ENCODE peak calls at places on chromosomes 7 and 10, in eight cellular contexts. One of them, this sample, is unnamed.

GRCh38 chr10:80468002-80468401 is 13.9 kb downstream of the TSPAN14 start:
- DNase-seq in right atrium auricular region: peak; percentile 84
- DNase-seq in SJCRH30: no peak
- DNase-seq in mucosa of descending colon: peak; percentile 89
- DNase-seq in keratinocyte: no peak
- DNase-seq in lower lobe of right lung: peak; percentile 83
- DNase-seq in aorta: peak; percentile 79
- DNase-seq in mammary epithelial cell: no peak
- DNase-seq in this sample: peak; percentile 89

GRCh38 chr7:99083068-99083651 is 60.7 kb downstream of the SMURF1 start:
- DNase-seq in aorta: no peak
- DNase-seq in mammary epithelial cell: no peak
- DNase-seq in SJCRH30: no peak
- DNase-seq in right atrium auricular region: no peak
- DNase-seq in mucosa of descending colon: no peak
- DNase-seq in keratinocyte: no peak
- DNase-seq in lower lobe of right lung: no peak
- DNase-seq in this sample: no peak

GRCh38 chr10:28291881-28292297 is 11.0 kb downstream of the MPP7 start:
- DNase-seq in SJCRH30: no peak
- DNase-seq in lower lobe of right lung: no peak
- DNase-seq in aorta: no peak
- DNase-seq in mammary epithelial cell: peak; percentile 90
- DNase-seq in keratinocyte: peak; percentile 58
- DNase-seq in mucosa of descending colon: no peak
- DNase-seq in right atrium auricular region: no peak
- DNase-seq in this sample: no peak

GRCh38 chr7:116542618-116543017 is 17.8 kb downstream of the CAV1 start:
- DNase-seq in SJCRH30: no peak
- DNase-seq in keratinocyte: no peak
- DNase-seq in mammary epithelial cell: no peak
- DNase-seq in lower lobe of right lung: no peak
- DNase-seq in mucosa of descending colon: no peak
- DNase-seq in aorta: no peak
- DNase-seq in right atrium auricular region: no peak
- DNase-seq in this sample: no peak

GRCh38 chr10:33134011-33134751 is 176.2 kb upstream of the ITGB1 start:
- DNase-seq in keratinocyte: peak; percentile 99
- DNase-seq in right atrium auricular region: no peak
- DNase-seq in SJCRH30: no peak
- DNase-seq in lower lobe of right lung: peak; percentile 69
- DNase-seq in aorta: no peak
- DNase-seq in mammary epithelial cell: peak; percentile 100
- DNase-seq in mucosa of descending colon: peak; percentile 70
- DNase-seq in this sample: no peak

GRCh38 chr7:11830582-11831382 is 1.2 kb downstream of the THSD7A start:
- DNase-seq in SJCRH30: no peak
- DNase-seq in mucosa of descending colon: no peak
- DNase-seq in keratinocyte: no peak
- DNase-seq in mammary epithelial cell: peak; percentile 3
- DNase-seq in aorta: no peak
- DNase-seq in right atrium auricular region: no peak
- DNase-seq in lower lobe of right lung: no peak
- DNase-seq in this sample: peak; percentile 15

GRCh38 chr10:112124859-112125258 is 58.7 kb downstream of the GPAM start:
- DNase-seq in aorta: no peak
- DNase-seq in mucosa of descending colon: no peak
- DNase-seq in right atrium auricular region: no peak
- DNase-seq in keratinocyte: no peak
- DNase-seq in SJCRH30: no peak
- DNase-seq in lower lobe of right lung: no peak
- DNase-seq in mammary epithelial cell: no peak
- DNase-seq in this sample: no peak

GRCh38 chr10:79930267-79930666 is 18.6 kb downstream of the SFTPD start:
- DNase-seq in mucosa of descending colon: no peak
- DNase-seq in keratinocyte: no peak
- DNase-seq in aorta: no peak
- DNase-seq in SJCRH30: no peak
- DNase-seq in right atrium auricular region: no peak
- DNase-seq in mammary epithelial cell: no peak
- DNase-seq in lower lobe of right lung: no peak
- DNase-seq in this sample: no peak

GRCh38 chr10:35262436-35262835 is 73.9 kb upstream of the CCNY start:
- DNase-seq in aorta: no peak
- DNase-seq in lower lobe of right lung: no peak
- DNase-seq in right atrium auricular region: no peak
- DNase-seq in mucosa of descending colon: no peak
- DNase-seq in SJCRH30: no peak
- DNase-seq in keratinocyte: no peak
- DNase-seq in mammary epithelial cell: peak; percentile 6
- DNase-seq in this sample: no peak

GRCh38 chr10:91590142-91590903 is 42.5 kb downstream of the PPP1R3C start:
- DNase-seq in keratinocyte: no peak
- DNase-seq in mammary epithelial cell: peak; percentile 39
- DNase-seq in right atrium auricular region: peak; percentile 77
- DNase-seq in mucosa of descending colon: peak; percentile 51
- DNase-seq in SJCRH30: no peak
- DNase-seq in lower lobe of right lung: peak; percentile 48
- DNase-seq in aorta: peak; percentile 92
- DNase-seq in this sample: no peak

GRCh38 chr10:516766-517165 is 172.7 kb downstream of the DIP2C start:
- DNase-seq in lower lobe of right lung: no peak
- DNase-seq in aorta: no peak
- DNase-seq in mucosa of descending colon: no peak
- DNase-seq in mammary epithelial cell: no peak
- DNase-seq in right atrium auricular region: no peak
- DNase-seq in SJCRH30: no peak
- DNase-seq in keratinocyte: no peak
- DNase-seq in this sample: peak; percentile 68

GRCh38 chr10:79028456-79029010 is 40.2 kb upstream of the ZMIZ1 start:
- DNase-seq in keratinocyte: no peak
- DNase-seq in right atrium auricular region: no peak
- DNase-seq in lower lobe of right lung: peak; percentile 25
- DNase-seq in aorta: peak; percentile 50
- DNase-seq in mammary epithelial cell: no peak
- DNase-seq in mucosa of descending colon: no peak
- DNase-seq in SJCRH30: no peak
- DNase-seq in this sample: no peak

GRCh38 chr7:39702133-39702532 is 78.8 kb downstream of the RALA start:
- DNase-seq in aorta: no peak
- DNase-seq in mucosa of descending colon: no peak
- DNase-seq in mammary epithelial cell: no peak
- DNase-seq in keratinocyte: no peak
- DNase-seq in SJCRH30: no peak
- DNase-seq in right atrium auricular region: no peak
- DNase-seq in lower lobe of right lung: no peak
- DNase-seq in this sample: no peak

GRCh38 chr7:154997840-154998370 is 5.0 kb downstream of the PAXIP1 start:
- DNase-seq in mammary epithelial cell: peak; percentile 50
- DNase-seq in mucosa of descending colon: no peak
- DNase-seq in keratinocyte: peak; percentile 9
- DNase-seq in SJCRH30: no peak
- DNase-seq in aorta: no peak
- DNase-seq in right atrium auricular region: no peak
- DNase-seq in lower lobe of right lung: no peak
- DNase-seq in this sample: no peak

GRCh38 chr7:731440-732085 is 4.5 kb upstream of the PRKAR1B start:
- DNase-seq in mammary epithelial cell: no peak
- DNase-seq in mucosa of descending colon: peak; percentile 22
- DNase-seq in keratinocyte: no peak
- DNase-seq in right atrium auricular region: no peak
- DNase-seq in aorta: no peak
- DNase-seq in lower lobe of right lung: peak; percentile 24
- DNase-seq in SJCRH30: no peak
- DNase-seq in this sample: peak; percentile 45

GRCh38 chr10:86756511-86757109 is at the start of gene BMPR1A:
- DNase-seq in right atrium auricular region: no peak
- DNase-seq in aorta: no peak
- DNase-seq in keratinocyte: no peak
- DNase-seq in lower lobe of right lung: no peak
- DNase-seq in mucosa of descending colon: no peak
- DNase-seq in mammary epithelial cell: peak; percentile 20
- DNase-seq in SJCRH30: peak; percentile 47
- DNase-seq in this sample: peak; percentile 83

GRCh38 chr10:100370976-100371706 is 24.1 kb downstream of the SCD start:
- DNase-seq in right atrium auricular region: peak; percentile 92
- DNase-seq in mammary epithelial cell: peak; percentile 94
- DNase-seq in lower lobe of right lung: peak; percentile 80
- DNase-seq in mucosa of descending colon: peak; percentile 94
- DNase-seq in aorta: peak; percentile 90
- DNase-seq in keratinocyte: no peak
- DNase-seq in SJCRH30: peak; percentile 82
- DNase-seq in this sample: peak; percentile 74
- H3K4me3 ChIP-seq in right atrium auricular region: no peak overlapping the region
- H3K4me3 ChIP-seq in mammary epithelial cell: no peak overlapping the region
- H3K4me3 ChIP-seq in lower lobe of right lung: no peak overlapping the region
- H3K4me3 ChIP-seq in mucosa of descending colon: no peak overlapping the region
- H3K4me3 ChIP-seq in aorta: no peak overlapping the region
- H3K4me3 ChIP-seq in keratinocyte: peak overlapping the region; percentile 7
- H3K4me3 ChIP-seq in SJCRH30: peak overlapping the region; percentile 18
- H3K4me3 ChIP-seq in this sample: no peak overlapping the region

DNA sequence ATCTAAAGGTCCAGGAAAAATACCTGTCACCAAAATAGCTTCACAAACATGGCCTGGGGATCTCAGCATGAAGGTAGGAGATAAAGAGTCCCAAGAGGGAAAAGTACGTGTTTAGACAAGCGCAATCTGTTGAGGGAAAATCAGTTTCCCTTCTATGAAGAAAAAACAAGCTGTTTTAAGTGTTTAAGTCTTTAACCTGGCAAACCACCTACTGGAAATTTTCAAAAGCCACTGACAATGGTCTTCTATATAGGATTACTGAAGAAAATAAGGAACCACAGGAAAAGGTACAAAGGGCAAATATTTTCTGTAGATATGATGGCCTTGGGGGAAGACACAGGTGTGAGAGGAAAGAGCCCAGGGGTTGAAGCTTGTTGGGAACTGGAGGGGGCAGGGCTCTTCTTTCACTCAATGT is 21.2 kb downstream of the ALDH18A1 start:
- DNase-seq in mucosa of descending colon: no peak
- DNase-seq in SJCRH30: no peak
- DNase-seq in lower lobe of right lung: no peak
- DNase-seq in aorta: no peak
- DNase-seq in right atrium auricular region: no peak
- DNase-seq in mammary epithelial cell: no peak
- DNase-seq in keratinocyte: no peak
- DNase-seq in this sample: no peak
- H3K36me3 ChIP-seq in mucosa of descending colon: peaks cover 6% of the 10 kb centered on the region
- H3K36me3 ChIP-seq in SJCRH30: peaks cover 14% of the 10 kb centered on the region
- H3K36me3 ChIP-seq in lower lobe of right lung: peaks cover 71% of the 10 kb centered on the region
- H3K36me3 ChIP-seq in aorta: peaks cover 7% of the 10 kb centered on the region
- H3K36me3 ChIP-seq in right atrium auricular region: peaks cover 79% of the 10 kb centered on the region
- H3K36me3 ChIP-seq in mammary epithelial cell: peaks cover 30% of the 10 kb centered on the region
- H3K36me3 ChIP-seq in keratinocyte: peaks cover 16% of the 10 kb centered on the region
- H3K36me3 ChIP-seq in this sample: peaks cover 28% of the 10 kb centered on the region

DNA sequence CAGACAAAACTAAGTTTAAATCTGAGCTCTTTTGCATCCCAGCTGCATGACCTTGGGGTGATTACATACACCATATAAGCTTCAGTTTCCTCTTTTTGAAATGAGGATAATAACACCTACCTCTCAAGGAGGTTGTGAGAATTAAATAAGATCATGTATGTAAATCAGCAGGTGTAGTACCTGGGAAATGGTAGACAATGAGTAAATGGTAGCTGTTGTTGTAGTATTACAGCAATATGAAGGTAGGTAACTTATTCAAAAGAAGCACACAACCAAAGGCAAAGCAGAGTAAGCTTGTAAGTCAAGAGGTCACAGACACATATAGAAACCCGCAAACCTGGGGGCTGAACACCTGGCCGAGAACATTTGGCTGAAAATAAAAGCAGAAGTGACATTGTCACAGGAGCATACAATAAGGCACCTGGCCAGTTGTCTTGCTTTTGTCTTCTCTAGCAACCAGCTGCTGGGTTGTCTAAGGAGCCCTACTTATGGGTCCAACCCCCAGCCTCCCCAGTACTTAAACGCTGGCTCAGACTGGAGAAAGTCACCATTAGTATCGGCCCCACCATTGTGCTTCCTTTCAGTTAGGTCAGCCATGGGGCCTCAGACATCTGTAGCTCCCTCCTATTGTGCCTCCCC is 203.6 kb upstream of the MKLN1 start:
- DNase-seq in keratinocyte: no peak
- DNase-seq in right atrium auricular region: no peak
- DNase-seq in mammary epithelial cell: no peak
- DNase-seq in mucosa of descending colon: no peak
- DNase-seq in aorta: no peak
- DNase-seq in SJCRH30: no peak
- DNase-seq in lower lobe of right lung: no peak
- DNase-seq in this sample: no peak
- H3K4me3 ChIP-seq in keratinocyte: no peak overlapping the region
- H3K4me3 ChIP-seq in right atrium auricular region: no peak overlapping the region
- H3K4me3 ChIP-seq in mammary epithelial cell: no peak overlapping the region
- H3K4me3 ChIP-seq in mucosa of descending colon: no peak overlapping the region
- H3K4me3 ChIP-seq in aorta: no peak overlapping the region
- H3K4me3 ChIP-seq in SJCRH30: no peak overlapping the region
- H3K4me3 ChIP-seq in lower lobe of right lung: no peak overlapping the region
- H3K4me3 ChIP-seq in this sample: no peak overlapping the region

DNA sequence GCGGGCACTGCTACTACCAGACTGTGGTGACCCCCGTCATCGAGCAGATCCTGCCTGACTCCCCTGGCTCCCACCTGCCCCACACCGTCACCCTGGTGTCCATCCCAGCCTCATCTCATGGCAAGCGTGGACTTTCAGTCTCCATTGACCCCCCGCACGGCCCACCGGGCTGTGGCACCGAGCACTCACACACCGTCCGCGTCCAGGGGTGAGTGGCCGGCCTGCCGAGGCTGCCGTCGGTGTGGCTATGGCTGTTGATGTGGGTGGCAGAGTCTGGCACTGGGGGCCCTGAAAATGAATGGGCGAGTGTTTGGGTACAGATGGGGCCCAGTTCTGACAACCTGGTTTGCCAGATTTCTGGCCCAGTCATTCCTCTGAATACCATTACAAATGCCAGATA is 15.4 kb downstream of the LIMK1 start:
- DNase-seq in aorta: no peak
- DNase-seq in mucosa of descending colon: no peak
- DNase-seq in lower lobe of right lung: no peak
- DNase-seq in mammary epithelial cell: no peak
- DNase-seq in right atrium auricular region: no peak
- DNase-seq in SJCRH30: no peak
- DNase-seq in keratinocyte: no peak
- DNase-seq in this sample: peak; percentile 33
- H3K36me3 ChIP-seq in aorta: no peaks in the 10 kb centered on the region
- H3K36me3 ChIP-seq in mucosa of descending colon: no peaks in the 10 kb centered on the region
- H3K36me3 ChIP-seq in lower lobe of right lung: peaks cover 47% of the 10 kb centered on the region
- H3K36me3 ChIP-seq in mammary epithelial cell: peaks cover 22% of the 10 kb centered on the region
- H3K36me3 ChIP-seq in right atrium auricular region: peaks cover 10% of the 10 kb centered on the region
- H3K36me3 ChIP-seq in SJCRH30: peaks cover 27% of the 10 kb centered on the region
- H3K36me3 ChIP-seq in keratinocyte: peaks cover 16% of the 10 kb centered on the region
- H3K36me3 ChIP-seq in this sample: peaks cover 24% of the 10 kb centered on the region